ENCODE peak calls at places on chromosomes 6 and 20, in eight cellular contexts. U is cardiac muscle cell, V is mammary epithelial cell, W is endothelial cell of umbilical vein, C is neural progenitor cell, P is pancreas, B is OCI-LY7, Z is astrocyte. D is an unnamed sample. For H3K4me1, the result is how much of the 10 kb centered on the place peaks cover.

GRCh38 chr20:41574802-41575389 is 43.3 kb downstream of the CHD6 start:
- DNase-seq in B (no peak), Z (no peak), V (no peak), C (no peak), U (no peak), P (no peak), W (no peak), D (no peak)

GRCh38 chr6:52735071-52735470 is 28.2 kb downstream of the GSTA2 start:
- DNase-seq in V (no peak), P (peak), B (no peak), C (no peak), Z (no peak), U (no peak), W (no peak), D (no peak)

GRCh38 chr6:20687494-20687893 is 153.2 kb downstream of the CDKAL1 start:
- DNase-seq in C (no peak), Z (no peak), W (no peak), B (no peak), V (no peak), P (no peak), U (no peak), D (no peak)

GRCh38 chr20:10536531-10536930 is 101.4 kb downstream of the SLX4IP start:
- DNase-seq in Z (no peak), P (peak), C (peak), V (no peak), W (peak), B (peak), U (no peak), D (peak)

GRCh38 chr6:33904050-33904827 is 100.4 kb upstream of the MLN start:
- DNase-seq in W (no peak), B (no peak), P (no peak), C (peak), Z (no peak), V (no peak), U (peak), D (no peak)

GRCh38 chr6:135181333-135182119 is 418 bp downstream of the MYB start:
- DNase-seq in P (no peak), C (peak), B (peak), Z (no peak), U (no peak), W (peak), V (peak), D (no peak)

GRCh38 chr20:58867211-58867610 is 14.7 kb downstream of the GNAS start:
- DNase-seq in P (no peak), V (no peak), Z (no peak), B (no peak), C (no peak), U (no peak), W (no peak), D (no peak)

GRCh38 chr20:8454137-8454712 is 322.2 kb downstream of the PLCB1 start:
- DNase-seq in Z (peak), B (peak), P (no peak), C (peak), U (peak), W (peak), V (peak), D (no peak)

GRCh38 chr6:87282743-87283142 is 39.6 kb upstream of the SMIM8 start:
- DNase-seq in V (peak), U (no peak), P (no peak), C (no peak), Z (no peak), B (no peak), W (no peak), D (no peak)

GRCh38 chr20:34016736-34017135 is 23.0 kb downstream of the RALY start:
- DNase-seq in B (no peak), V (no peak), U (no peak), W (no peak), C (no peak), Z (no peak), P (no peak), D (no peak)

GRCh38 chr6:67629268-67629667 is 1005.8 kb upstream of the ADGRB3 start:
- DNase-seq in U (no peak), W (peak), P (no peak), V (no peak), B (no peak), C (no peak), Z (peak), D (no peak)

GRCh38 chr6:78910611-78911134 is 43.3 kb downstream of the IRAK1BP1 start:
- DNase-seq in B (no peak), C (peak), U (peak), W (peak), Z (peak), P (no peak), V (peak), D (no peak)

GRCh38 chr6:57040011-57040410 is 6.5 kb upstream of the KIAA1586 start:
- DNase-seq in W (no peak), C (peak), U (no peak), B (peak), Z (no peak), V (no peak), P (no peak), D (no peak)

GRCh38 chr6:107982511-107982910 is 24.5 kb upstream of the SEC63 start:
- DNase-seq in U (no peak), C (no peak), P (no peak), Z (no peak), B (no peak), V (no peak), W (no peak), D (no peak)

GRCh38 chr20:54680872-54681297 is 205.5 kb downstream of the DOK5 start:
- DNase-seq in U (peak), B (peak), W (peak), C (peak), V (peak), Z (peak), P (peak), D (no peak)

GRCh38 chr20:10666221-10667076 is 7.3 kb downstream of the JAG1 start:
- DNase-seq in W (peak), B (no peak), Z (no peak), C (no peak), P (no peak), V (no peak), U (no peak), D (no peak)

GRCh38 chr6:101747160-101747559 is 353.7 kb downstream of the GRIK2 start:
- DNase-seq in V (peak), B (no peak), W (no peak), Z (no peak), U (no peak), P (no peak), C (no peak), D (no peak)

GRCh38 chr6:63817492-63818050 is 182.0 kb downstream of the PHF3 start:
- DNase-seq in B (no peak), C (no peak), U (no peak), V (no peak), Z (no peak), W (no peak), P (no peak), D (no peak)

GRCh38 chr20:32797160-32797468 is 22.6 kb upstream of the MAPRE1 start:
- DNase-seq in Z (no peak), W (no peak), U (no peak), C (no peak), V (no peak), B (no peak), P (no peak), D (no peak)

GRCh38 chr6:47670851-47671250 is 27.5 kb upstream of the ADGRF4 start:
- DNase-seq in U (no peak), W (no peak), V (no peak), Z (no peak), B (no peak), P (no peak), C (peak), D (no peak)

GRCh38 chr6:48641544-48641943 is 530.5 kb upstream of the PTCHD4 start:
- DNase-seq in B (no peak), V (peak), P (no peak), W (no peak), Z (peak), C (no peak), U (no peak), D (no peak)

GRCh38 chr6:170031096-170031471 is 259.8 kb downstream of the DLL1 start:
- DNase-seq in P (no peak), B (no peak), U (no peak), Z (no peak), C (no peak), V (no peak), W (no peak), D (peak)

GRCh38 chr6:127950566-127951141 is 49.8 kb upstream of the THEMIS start:
- DNase-seq in Z (no peak), P (no peak), B (no peak), V (no peak), W (no peak), C (no peak), U (no peak), D (no peak)

GRCh38 chr6:127952831-127953230 is 52.0 kb upstream of the THEMIS start:
- DNase-seq in W (no peak), C (peak), U (no peak), B (no peak), Z (no peak), V (no peak), P (no peak), D (no peak)

GRCh38 chr6:127951172-127951995 is 50.5 kb upstream of the THEMIS start:
- DNase-seq in B (no peak), P (no peak), U (no peak), V (no peak), C (no peak), W (no peak), Z (no peak), D (no peak)

GRCh38 chr6:127954082-127954481 is 53.2 kb upstream of the THEMIS start:
- DNase-seq in P (no peak), B (no peak), V (no peak), W (no peak), Z (no peak), U (no peak), C (no peak), D (no peak)

DNA sequence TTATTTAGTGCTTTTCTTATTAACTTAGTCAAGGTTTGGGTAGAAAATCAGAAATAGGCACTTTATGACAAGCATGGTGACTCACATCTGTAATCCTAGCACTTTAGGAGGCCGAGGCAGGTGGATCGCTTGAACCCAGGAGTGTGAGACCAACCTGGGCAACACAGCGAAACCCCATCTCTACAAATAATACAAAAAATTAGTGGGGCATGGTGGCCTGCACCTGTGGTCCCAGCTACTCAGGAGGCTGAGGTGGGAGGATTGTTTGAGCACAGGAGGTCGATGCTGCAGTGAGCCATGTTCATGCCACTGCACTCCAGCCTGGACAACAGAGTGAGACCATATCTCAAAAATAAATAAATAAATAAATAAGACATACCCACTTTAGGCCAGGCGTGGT is 51.3 kb upstream of the THEMIS start:
- DNase-seq in V (no peak), W (no peak), U (no peak), B (no peak), Z (no peak), P (no peak), C (no peak), D (no peak)
- H3K4me1 ChIP-seq in V (under half), W (under half), U (under half), B (under half), Z (under half), P (under half), C (under half), D (under half)

GRCh38 chr20:5674176-5674660 is 76.0 kb upstream of the SHLD1 start:
- DNase-seq in B (peak), U (no peak), W (no peak), C (no peak), P (no peak), Z (peak), V (peak), D (no peak)

GRCh38 chr20:5670874-5671273 is 79.3 kb upstream of the SHLD1 start:
- DNase-seq in B (no peak), C (no peak), P (no peak), W (no peak), U (no peak), V (no peak), Z (no peak), D (no peak)

GRCh38 chr20:5668529-5668868 is 81.7 kb upstream of the SHLD1 start:
- DNase-seq in B (no peak), C (no peak), V (peak), U (no peak), W (no peak), Z (no peak), P (no peak), D (peak)

GRCh38 chr20:5667703-5668528 is 82.3 kb upstream of the SHLD1 start:
- DNase-seq in P (no peak), V (no peak), U (no peak), B (peak), C (no peak), Z (no peak), W (no peak), D (no peak)

DNA sequence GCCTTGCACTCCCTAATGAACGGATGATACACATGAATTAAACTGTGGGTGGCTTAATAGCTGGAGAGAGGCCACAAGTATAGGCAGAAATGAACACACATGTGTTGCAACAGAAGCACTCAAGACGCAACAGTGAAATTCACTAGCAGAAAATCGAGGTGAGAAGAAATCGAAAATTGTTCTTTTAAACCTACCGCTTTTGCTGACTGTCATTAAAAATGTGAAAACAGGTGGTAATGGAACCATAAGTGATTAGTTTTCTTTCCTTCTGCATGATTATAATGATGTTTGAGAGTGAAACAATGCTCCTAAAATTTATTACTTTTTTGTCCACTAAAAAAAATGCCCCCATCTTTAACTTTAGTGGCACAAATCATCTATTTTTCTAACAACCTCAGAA is 80.1 kb upstream of the SHLD1 start:
- DNase-seq in U (no peak), P (no peak), Z (no peak), V (no peak), C (no peak), B (no peak), W (no peak), D (no peak)
- H3K4me1 ChIP-seq in U (under half), P (under half), Z (under half), V (under half), C (under half), B (half or more), W (under half), D (under half)

DNA sequence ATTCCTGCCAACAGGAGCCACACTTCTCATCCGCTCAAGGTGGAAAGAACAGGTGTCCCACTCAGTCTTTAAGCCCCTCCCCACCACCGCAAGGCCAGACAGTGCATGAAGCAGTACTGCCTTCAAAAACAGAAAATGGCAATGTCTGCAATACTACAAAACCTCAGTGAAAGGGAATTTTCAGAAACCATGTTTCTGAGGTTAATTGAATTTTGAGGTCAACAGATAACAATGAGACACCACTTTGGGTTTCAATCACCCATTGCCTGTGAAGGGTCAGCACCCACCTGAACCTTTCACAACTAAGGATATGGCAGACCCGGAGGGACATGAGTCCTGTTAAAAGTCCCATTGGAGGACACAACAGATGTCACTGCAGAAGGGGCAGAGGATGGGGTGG is 13.0 kb downstream of the ZC3H12D start:
- DNase-seq in V (no peak), P (no peak), C (no peak), B (no peak), U (no peak), Z (no peak), W (no peak), D (no peak)
- H3K4me1 ChIP-seq in V (under half), P (under half), C (under half), B (half or more), U (under half), Z (under half), W (under half), D (under half)

GRCh38 chr20:51529027-51529749 is 13.3 kb downstream of the NFATC2 start:
- DNase-seq in U (peak), C (no peak), B (no peak), Z (peak), V (no peak), W (peak), P (no peak), D (no peak)
- H3K4me1 ChIP-seq in U (half or more), C (under half), B (half or more), Z (under half), V (under half), W (under half), P (under half), D (under half)

DNA sequence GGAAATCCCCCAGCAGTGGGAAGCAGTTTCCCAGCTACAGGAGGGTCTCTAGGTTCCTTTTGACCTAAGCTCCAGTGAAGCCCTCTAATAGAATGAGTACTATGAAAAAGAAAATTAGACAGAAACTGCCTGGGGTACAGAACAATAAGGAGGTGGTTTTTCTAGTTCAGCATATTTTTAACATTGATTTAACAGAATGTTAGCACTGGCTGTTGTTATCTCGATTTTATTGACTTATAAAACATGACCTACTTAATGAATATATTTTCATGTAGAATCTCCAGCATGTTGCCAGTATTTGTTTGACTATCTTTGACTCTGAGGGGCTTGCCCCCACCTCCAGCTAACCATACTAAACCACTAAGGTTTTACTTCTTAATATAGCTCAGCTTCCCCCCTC is 19.6 kb downstream of the SCGN start:
- DNase-seq in W (no peak), C (no peak), B (no peak), U (no peak), P (no peak), Z (no peak), V (no peak), D (no peak)
- H3K4me1 ChIP-seq in W (under half), C (under half), B (under half), U (under half), P (half or more), Z (under half), V (under half), D (under half)